ENCODE peak calls at places on chromosome 20, in four cellular contexts. G is HL-60, T is K562, D is GM12891. E is an unnamed sample.

GRCh38 chr20:64145458-64146300 is 18.6 kb upstream of the MYT1 start:
- DNase-seq in G (no peak), T (peak; percentile 41), D (no peak), E (no peak)

GRCh38 chr20:33984320-33984719 is 9.4 kb upstream of the RALY start:
- DNase-seq in G (no peak), T (no peak), D (no peak), E (no peak)

GRCh38 chr20:57656821-57657536 is 36.8 kb upstream of the ZBP1 start:
- DNase-seq in G (no peak), T (peak; percentile 6), D (no peak), E (no peak)

GRCh38 chr20:34271961-34272360 is 30.7 kb downstream of the ASIP start:
- DNase-seq in G (no peak), T (no peak), D (no peak), E (no peak)

GRCh38 chr20:19368351-19368750 is 155.9 kb downstream of the SLC24A3 start:
- DNase-seq in G (no peak), T (no peak), D (no peak), E (no peak)

GRCh38 chr20:8858181-8858794 is 210.6 kb upstream of the PLCB4 start:
- DNase-seq in G (no peak), T (no peak), D (no peak), E (no peak)

GRCh38 chr20:43959079-43959919 is 44.6 kb downstream of the TOX2 start:
- DNase-seq in G (no peak), T (no peak), D (no peak), E (no peak)

GRCh38 chr20:24977336-24977735 is 15.2 kb downstream of the APMAP start:
- DNase-seq in G (no peak), T (no peak), D (no peak), E (no peak)

GRCh38 chr20:25989196-25989595 is 292.5 kb upstream of the ZNF337 start:
- DNase-seq in G (no peak), T (no peak), D (no peak), E (no peak)

GRCh38 chr20:36318166-36318565 is 12.0 kb downstream of the DLGAP4 start:
- DNase-seq in G (no peak), T (no peak), D (no peak), E (no peak)

GRCh38 chr20:35828434-35828833 is 56.6 kb downstream of the PHF20 start:
- DNase-seq in G (no peak), T (no peak), D (no peak), E (no peak)

GRCh38 chr20:44596010-44596409 is 13.6 kb downstream of the PKIG start:
- DNase-seq in G (no peak), T (no peak), D (no peak), E (no peak)

GRCh38 chr20:19275038-19275629 is 62.7 kb downstream of the SLC24A3 start:
- DNase-seq in G (no peak), T (no peak), D (no peak), E (no peak)

GRCh38 chr20:58407201-58407873 is 18.3 kb downstream of the VAPB start:
- DNase-seq in G (no peak), T (peak; percentile 26), D (no peak), E (no peak)

GRCh38 chr20:53609501-53610445 is 16.1 kb upstream of the ZNF217 start:
- DNase-seq in G (peak; percentile 73), T (peak; percentile 60), D (no peak), E (no peak)

GRCh38 chr20:9628166-9628565 is 113.8 kb downstream of the LAMP5 start:
- DNase-seq in G (no peak), T (no peak), D (no peak), E (no peak)

GRCh38 chr20:51360451-51361230 is 181.9 kb downstream of the NFATC2 start:
- DNase-seq in G (no peak), T (no peak), D (no peak), E (no peak)

GRCh38 chr20:62953167-62953838 is 794 bp downstream of the SLC17A9 start:
- DNase-seq in G (no peak), T (no peak), D (no peak), E (no peak)

GRCh38 chr20:62951896-62952372 is 575 bp upstream of the SLC17A9 start:
- DNase-seq in G (no peak), T (no peak), D (no peak), E (no peak)

GRCh38 chr20:62953839-62954703 is 1.6 kb downstream of the SLC17A9 start:
- DNase-seq in G (peak; percentile 88), T (no peak), D (peak; percentile 95), E (peak; percentile 75)

GRCh38 chr20:62951143-62951895 is 1.2 kb upstream of the SLC17A9 start:
- DNase-seq in G (no peak), T (no peak), D (no peak), E (no peak)

GRCh38 chr20:62952373-62953166 is at the start of gene SLC17A9:
- DNase-seq in G (peak; percentile 95), T (no peak), D (peak; percentile 86), E (peak; percentile 37)
- TF ChIP-seq SPI1 in G (no peak), T (no peak), D (no peak), E (no peak)

GRCh38 chr20:11993886-11994466 is 76.3 kb downstream of the BTBD3 start:
- DNase-seq in G (no peak), T (no peak), D (no peak), E (no peak)

GRCh38 chr20:11987526-11987925 is 69.8 kb downstream of the BTBD3 start:
- DNase-seq in G (no peak), T (no peak), D (no peak), E (no peak)

GRCh38 chr20:11989018-11989771 is 71.5 kb downstream of the BTBD3 start:
- DNase-seq in G (no peak), T (no peak), D (no peak), E (no peak)

GRCh38 chr20:11995750-11996567 is 78.3 kb downstream of the BTBD3 start:
- DNase-seq in G (no peak), T (no peak), D (no peak), E (no peak)

GRCh38 chr20:11992426-11992825 is 74.7 kb downstream of the BTBD3 start:
- DNase-seq in G (no peak), T (no peak), D (no peak), E (no peak)
- TF ChIP-seq SPI1 in G (no peak), T (no peak), D (no peak), E (no peak)

DNA sequence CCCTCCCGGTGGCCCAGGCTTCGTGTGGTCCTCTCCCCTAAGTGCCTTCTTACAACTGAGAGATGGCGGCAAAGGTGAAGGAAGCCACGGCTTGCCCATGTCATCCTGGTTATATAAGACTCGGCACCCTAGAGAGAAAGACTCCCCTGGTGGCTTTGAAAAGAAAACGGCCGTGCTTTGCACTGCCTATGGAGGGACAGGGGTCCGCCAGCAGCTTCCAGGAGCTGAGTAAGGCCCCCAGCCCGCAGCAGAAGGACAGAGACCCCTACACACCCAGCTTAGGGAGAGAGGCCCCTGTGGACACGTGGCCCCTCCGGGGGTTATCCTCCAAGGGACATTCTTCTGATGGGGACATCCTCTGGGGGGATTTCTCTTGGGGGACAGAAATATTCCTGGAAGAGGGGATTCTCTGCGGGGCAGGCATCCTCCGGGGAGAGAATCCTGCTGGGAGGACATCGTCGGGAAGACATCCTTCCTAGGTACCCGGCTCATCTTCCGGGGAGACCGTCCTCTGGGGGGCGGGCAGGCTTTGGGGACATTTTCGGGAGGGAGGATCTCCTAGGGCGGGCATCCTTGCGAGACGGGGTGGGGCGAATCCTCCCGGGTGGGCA is 509 bp upstream of the OGFR start:
- DNase-seq in G (no peak), T (no peak), D (no peak), E (no peak)
- TF ChIP-seq SPI1 in G (no peak), T (no peak), D (no peak), E (no peak)

GRCh38 chr20:48718914-48719578 is 108.8 kb downstream of the PREX1 start:
- DNase-seq in G (no peak), T (no peak), D (no peak), E (no peak)
- TF ChIP-seq SPI1 in G (no peak), T (no peak), D (no peak), E (no peak)

GRCh38 chr20:63087872-63088680 is 81.3 kb upstream of the BHLHE23 start:
- DNase-seq in G (no peak), T (no peak), D (no peak), E (no peak)
- TF ChIP-seq SPI1 in G (no peak), T (no peak), D (no peak), E (no peak)

GRCh38 chr20:3929713-3930060 is 40.5 kb downstream of the PANK2 start:
- DNase-seq in G (no peak), T (no peak), D (no peak), E (no peak)
- TF ChIP-seq SPI1 in G (no peak), T (no peak), D (no peak), E (no peak)

DNA sequence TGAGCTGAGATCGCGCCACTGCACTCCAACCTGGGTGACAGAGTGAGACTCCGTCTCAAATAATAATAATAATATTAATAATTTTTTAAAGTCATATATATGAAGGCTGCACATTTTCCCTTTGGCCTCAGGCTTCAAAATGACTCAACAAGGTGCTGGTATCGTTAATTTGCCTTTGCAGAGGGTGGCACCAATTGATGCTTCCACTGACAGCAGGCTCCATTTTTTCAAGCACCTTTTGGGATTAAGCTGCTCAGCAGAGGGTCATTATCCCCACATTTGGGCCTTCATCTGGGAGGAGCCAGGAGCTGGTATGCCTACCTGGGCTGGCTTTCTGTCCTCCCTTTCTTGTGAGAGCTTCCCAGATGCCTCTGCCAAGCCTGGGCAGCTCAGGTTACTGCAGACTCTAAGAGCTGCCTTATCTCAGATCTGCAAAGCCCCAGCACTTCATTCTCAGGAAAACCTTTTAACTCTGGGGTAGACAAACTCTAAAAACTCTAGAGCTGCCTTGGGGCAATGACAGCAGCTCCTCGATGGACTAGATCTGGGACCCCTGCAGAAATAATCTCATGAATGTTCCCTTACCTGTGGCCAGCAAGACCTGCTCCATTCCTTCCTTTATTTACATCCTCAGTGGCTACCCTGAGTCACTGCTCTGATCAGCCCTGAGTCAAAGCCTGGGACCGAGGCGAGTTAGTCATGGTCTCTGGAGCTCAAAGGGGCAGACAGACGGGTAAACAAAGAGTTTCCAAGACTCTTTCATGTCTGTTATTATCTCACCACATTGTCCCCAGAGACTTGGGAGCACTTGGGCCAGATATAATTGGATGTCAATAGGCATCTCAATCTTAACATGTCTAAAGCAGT is 80.0 kb upstream of the EYA2 start:
- DNase-seq in G (no peak), T (no peak), D (no peak), E (no peak)
- TF ChIP-seq SPI1 in G (no peak), T (no peak), D (no peak), E (no peak)